ENCODE peak calls at places on chromosomes 12 and 14, in five cellular contexts. One of them, this sample, is unnamed.

GRCh38 chr12:105289114-105289904 is 41.2 kb upstream of the C12orf75 start:
- DNase-seq in prostate gland: no peak
- DNase-seq in right lobe of liver: no peak
- DNase-seq in suprapubic skin: no peak
- DNase-seq in tibial nerve: no peak
- DNase-seq in this sample: no peak

GRCh38 chr12:78062781-78063180 is 232.1 kb downstream of the NAV3 start:
- DNase-seq in suprapubic skin: no peak
- DNase-seq in tibial nerve: no peak
- DNase-seq in prostate gland: no peak
- DNase-seq in right lobe of liver: no peak
- DNase-seq in this sample: no peak

GRCh38 chr12:132444957-132445883 is 44.7 kb upstream of the FBRSL1 start:
- DNase-seq in right lobe of liver: peak
- DNase-seq in prostate gland: peak
- DNase-seq in suprapubic skin: no peak
- DNase-seq in tibial nerve: peak
- DNase-seq in this sample: no peak

GRCh38 chr12:82833461-82833860 is 146.8 kb downstream of the TMTC2 start:
- DNase-seq in tibial nerve: no peak
- DNase-seq in suprapubic skin: no peak
- DNase-seq in right lobe of liver: no peak
- DNase-seq in prostate gland: no peak
- DNase-seq in this sample: no peak

GRCh38 chr12:111406474-111407370 is 999 bp downstream of the SH2B3 start:
- DNase-seq in suprapubic skin: no peak
- DNase-seq in right lobe of liver: peak
- DNase-seq in tibial nerve: no peak
- DNase-seq in prostate gland: no peak
- DNase-seq in this sample: no peak

GRCh38 chr14:58784946-58785345 is 147.2 kb downstream of the DACT1 start:
- DNase-seq in tibial nerve: no peak
- DNase-seq in suprapubic skin: no peak
- DNase-seq in prostate gland: no peak
- DNase-seq in right lobe of liver: no peak
- DNase-seq in this sample: no peak

GRCh38 chr14:68104518-68104917 is 284.9 kb downstream of the RAD51B start:
- DNase-seq in suprapubic skin: no peak
- DNase-seq in prostate gland: no peak
- DNase-seq in tibial nerve: no peak
- DNase-seq in right lobe of liver: no peak
- DNase-seq in this sample: no peak

GRCh38 chr14:95620659-95621059 is 65.6 kb upstream of the TCL1B start:
- DNase-seq in suprapubic skin: no peak
- DNase-seq in tibial nerve: no peak
- DNase-seq in prostate gland: no peak
- DNase-seq in right lobe of liver: no peak
- DNase-seq in this sample: no peak

GRCh38 chr12:52561880-52562449 is 9.0 kb upstream of the KRT71 start:
- DNase-seq in prostate gland: no peak
- DNase-seq in tibial nerve: no peak
- DNase-seq in suprapubic skin: no peak
- DNase-seq in right lobe of liver: no peak
- DNase-seq in this sample: no peak

GRCh38 chr12:122852336-122853275 is 17.3 kb downstream of the HIP1R start:
- DNase-seq in prostate gland: no peak
- DNase-seq in suprapubic skin: peak
- DNase-seq in right lobe of liver: no peak
- DNase-seq in tibial nerve: no peak
- DNase-seq in this sample: no peak

GRCh38 chr14:50828738-50829471 is 2.1 kb downstream of the NIN start:
- DNase-seq in suprapubic skin: no peak
- DNase-seq in tibial nerve: no peak
- DNase-seq in right lobe of liver: no peak
- DNase-seq in prostate gland: no peak
- DNase-seq in this sample: no peak
- H3K4me3 ChIP-seq in suprapubic skin: peak
- H3K4me3 ChIP-seq in tibial nerve: no peak
- H3K4me3 ChIP-seq in right lobe of liver: no peak
- H3K4me3 ChIP-seq in prostate gland: no peak
- H3K4me3 ChIP-seq in this sample: no peak

GRCh38 chr12:47818382-47818700 is 1.4 kb downstream of the HDAC7 start:
- DNase-seq in right lobe of liver: no peak
- DNase-seq in tibial nerve: no peak
- DNase-seq in prostate gland: no peak
- DNase-seq in suprapubic skin: no peak
- DNase-seq in this sample: no peak

GRCh38 chr12:47819902-47820630 is at the start of gene HDAC7:
- DNase-seq in prostate gland: peak
- DNase-seq in tibial nerve: peak
- DNase-seq in right lobe of liver: peak
- DNase-seq in suprapubic skin: peak
- DNase-seq in this sample: peak

GRCh38 chr12:47819544-47819901 is 180 bp downstream of the HDAC7 start:
- DNase-seq in right lobe of liver: no peak
- DNase-seq in tibial nerve: no peak
- DNase-seq in suprapubic skin: no peak
- DNase-seq in prostate gland: no peak
- DNase-seq in this sample: no peak

GRCh38 chr12:47818007-47818376 is 1.7 kb downstream of the HDAC7 start:
- DNase-seq in tibial nerve: no peak
- DNase-seq in right lobe of liver: peak
- DNase-seq in suprapubic skin: no peak
- DNase-seq in prostate gland: no peak
- DNase-seq in this sample: no peak

GRCh38 chr12:47818701-47819543 is 781 bp downstream of the HDAC7 start:
- DNase-seq in prostate gland: no peak
- DNase-seq in right lobe of liver: peak
- DNase-seq in suprapubic skin: peak
- DNase-seq in tibial nerve: no peak
- DNase-seq in this sample: no peak
- TF ChIP-seq POLR2A in prostate gland: peak
- TF ChIP-seq POLR2A in right lobe of liver: peak
- TF ChIP-seq POLR2A in suprapubic skin: peak
- TF ChIP-seq POLR2A in tibial nerve: peak
- TF ChIP-seq POLR2A in this sample: no peak

GRCh38 chr12:25835385-25835784 is 123.1 kb upstream of the RASSF8 start:
- DNase-seq in suprapubic skin: no peak
- DNase-seq in prostate gland: no peak
- DNase-seq in tibial nerve: no peak
- DNase-seq in right lobe of liver: no peak
- DNase-seq in this sample: no peak
- TF ChIP-seq CTCF in suprapubic skin: no peak
- TF ChIP-seq CTCF in prostate gland: no peak
- TF ChIP-seq CTCF in tibial nerve: no peak
- TF ChIP-seq CTCF in right lobe of liver: no peak
- TF ChIP-seq CTCF in this sample: no peak

GRCh38 chr12:6533653-6534157 is 612 bp upstream of the GAPDH start:
- DNase-seq in right lobe of liver: peak
- DNase-seq in tibial nerve: no peak
- DNase-seq in prostate gland: peak
- DNase-seq in suprapubic skin: no peak
- DNase-seq in this sample: peak

GRCh38 chr12:6530576-6531260 is 3.6 kb upstream of the GAPDH start:
- DNase-seq in prostate gland: no peak
- DNase-seq in tibial nerve: no peak
- DNase-seq in right lobe of liver: no peak
- DNase-seq in suprapubic skin: no peak
- DNase-seq in this sample: no peak

GRCh38 chr12:6534158-6534913 is at the start of gene GAPDH:
- DNase-seq in prostate gland: peak
- DNase-seq in suprapubic skin: peak
- DNase-seq in tibial nerve: peak
- DNase-seq in right lobe of liver: peak
- DNase-seq in this sample: peak

GRCh38 chr12:6532927-6533652 is 1.2 kb upstream of the GAPDH start:
- DNase-seq in right lobe of liver: peak
- DNase-seq in prostate gland: peak
- DNase-seq in suprapubic skin: no peak
- DNase-seq in tibial nerve: peak
- DNase-seq in this sample: no peak

DNA sequence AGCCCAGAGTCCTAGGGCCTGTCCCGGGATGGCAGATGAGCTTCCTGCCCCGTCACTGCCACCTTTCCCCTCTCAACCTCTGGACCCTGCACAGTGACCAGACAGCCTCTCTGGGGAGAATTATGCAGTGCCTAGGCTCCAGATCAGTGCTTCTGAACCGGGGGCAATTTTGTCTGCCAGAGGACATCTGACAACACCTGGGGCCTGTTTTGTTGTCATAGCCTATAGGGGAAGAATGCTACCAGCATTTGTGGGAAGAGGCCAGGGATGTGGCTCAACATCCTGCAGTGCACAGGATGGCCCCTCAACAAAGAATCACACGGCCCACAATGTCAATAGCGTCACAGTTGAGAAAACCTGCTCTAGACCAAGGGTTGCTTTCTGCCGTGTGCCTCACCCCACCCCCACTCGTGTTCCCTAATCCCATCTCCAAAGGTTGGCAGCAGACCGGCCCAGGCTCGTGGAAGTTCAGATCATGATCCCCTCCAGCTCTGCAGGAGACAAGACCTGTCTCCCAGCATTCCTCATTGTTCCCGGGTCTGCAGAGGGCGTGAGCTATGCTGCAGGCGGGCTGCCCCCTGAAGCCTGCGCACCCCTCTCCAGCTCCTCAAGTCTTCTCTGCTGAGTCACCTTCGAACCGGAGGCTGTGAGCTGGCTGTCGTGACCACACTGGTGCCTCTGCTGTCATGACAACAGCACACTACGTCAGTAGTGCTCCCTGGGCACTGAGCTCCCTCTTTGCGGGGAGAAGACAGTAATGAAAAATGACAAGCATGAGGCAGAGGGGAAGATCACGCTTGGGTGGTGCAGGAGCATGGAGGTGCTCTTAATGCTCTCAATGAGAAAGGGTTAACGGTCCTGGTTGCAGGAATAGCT is 2.0 kb upstream of the GAPDH start:
- DNase-seq in suprapubic skin: no peak
- DNase-seq in tibial nerve: no peak
- DNase-seq in prostate gland: no peak
- DNase-seq in right lobe of liver: peak
- DNase-seq in this sample: peak
- H3K4me3 ChIP-seq in suprapubic skin: peak
- H3K4me3 ChIP-seq in tibial nerve: peak
- H3K4me3 ChIP-seq in prostate gland: no peak
- H3K4me3 ChIP-seq in right lobe of liver: peak
- H3K4me3 ChIP-seq in this sample: no peak

GRCh38 chr12:26046203-26046602 is 78.6 kb downstream of the BHLHE41 start:
- DNase-seq in prostate gland: no peak
- DNase-seq in suprapubic skin: no peak
- DNase-seq in tibial nerve: no peak
- DNase-seq in right lobe of liver: no peak
- DNase-seq in this sample: no peak
- TF ChIP-seq POLR2A in prostate gland: no peak
- TF ChIP-seq POLR2A in suprapubic skin: no peak
- TF ChIP-seq POLR2A in tibial nerve: no peak
- TF ChIP-seq POLR2A in right lobe of liver: no peak
- TF ChIP-seq POLR2A in this sample: no peak

GRCh38 chr14:93056840-93057585 is 58.7 kb downstream of the ITPK1 start:
- DNase-seq in prostate gland: no peak
- DNase-seq in right lobe of liver: no peak
- DNase-seq in tibial nerve: no peak
- DNase-seq in suprapubic skin: no peak
- DNase-seq in this sample: no peak
- TF ChIP-seq CTCF in prostate gland: no peak
- TF ChIP-seq CTCF in right lobe of liver: no peak
- TF ChIP-seq CTCF in tibial nerve: no peak
- TF ChIP-seq CTCF in suprapubic skin: no peak
- TF ChIP-seq CTCF in this sample: no peak

GRCh38 chr14:97274626-97275025 is 477.4 kb downstream of the VRK1 start:
- DNase-seq in prostate gland: no peak
- DNase-seq in right lobe of liver: no peak
- DNase-seq in tibial nerve: no peak
- DNase-seq in suprapubic skin: no peak
- DNase-seq in this sample: no peak
- H3K4me3 ChIP-seq in prostate gland: no peak
- H3K4me3 ChIP-seq in right lobe of liver: no peak
- H3K4me3 ChIP-seq in tibial nerve: no peak
- H3K4me3 ChIP-seq in suprapubic skin: no peak
- H3K4me3 ChIP-seq in this sample: no peak

DNA sequence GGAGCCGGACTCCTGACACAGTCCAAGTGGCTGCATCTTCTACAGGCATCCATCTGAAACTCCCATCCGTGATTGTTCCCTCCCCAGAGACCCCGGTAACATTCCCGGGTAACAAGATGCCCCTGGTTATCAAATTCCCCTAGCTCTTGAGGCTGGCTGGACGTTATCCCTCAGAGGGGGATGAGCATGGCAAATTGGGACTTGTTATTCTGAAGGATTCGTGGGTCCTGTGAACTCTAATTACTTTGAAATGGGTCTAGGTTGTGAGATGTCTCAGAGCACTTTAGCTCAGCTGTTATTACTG is 642 bp upstream of the PAN2 start:
- DNase-seq in right lobe of liver: no peak
- DNase-seq in prostate gland: no peak
- DNase-seq in tibial nerve: no peak
- DNase-seq in suprapubic skin: no peak
- DNase-seq in this sample: no peak
- TF ChIP-seq POLR2A in right lobe of liver: no peak
- TF ChIP-seq POLR2A in prostate gland: no peak
- TF ChIP-seq POLR2A in tibial nerve: no peak
- TF ChIP-seq POLR2A in suprapubic skin: no peak
- TF ChIP-seq POLR2A in this sample: no peak

This sample was measured in lower leg skin.